ENCODE peak calls at places on chromosomes 13 and 19, in ten cellular contexts. R is adrenal gland, Z is AG09309, U is osteoblast, V is progenitor cell of endocrine pancreas, M is thoracic aorta, P is fibroblast of mammary gland, E is psoas muscle, F is SK-N-SH, O is upper lobe of right lung. G is an unnamed sample.

GRCh38 chr19:50268046-50268445 is 61.1 kb downstream of the KCNC3 start:
- DNase-seq in R (no peak), Z (no peak), U (peak; percentile 8), V (no peak), M (no peak), P (peak; percentile 2), E (no peak), F (no peak), O (no peak), G (no peak)

GRCh38 chr13:31452525-31452924 is 252.8 kb downstream of the B3GLCT start:
- DNase-seq in R (no peak), Z (no peak), U (no peak), V (no peak), M (no peak), P (no peak), E (no peak), F (no peak), O (no peak), G (no peak)

GRCh38 chr19:43625918-43626579 is 6.6 kb upstream of the ZNF428 start:
- DNase-seq in R (no peak), Z (no peak), U (peak; percentile 62), V (no peak), M (no peak), P (peak; percentile 50), E (no peak), F (peak; percentile 73), O (no peak), G (no peak)

GRCh38 chr19:37932985-37933953 is 26.3 kb downstream of the SIPA1L3 start:
- DNase-seq in R (no peak), Z (no peak), U (peak; percentile 90), V (no peak), M (no peak), P (peak; percentile 48), E (peak; percentile 24), F (peak; percentile 35), O (no peak), G (peak; percentile 53)

GRCh38 chr19:13072206-13072898 is 30.3 kb downstream of the LYL1 start:
- DNase-seq in R (no peak), Z (no peak), U (no peak), V (no peak), M (no peak), P (no peak), E (no peak), F (no peak), O (no peak), G (no peak)

GRCh38 chr13:113187905-113188595 is 20.4 kb downstream of the PCID2 start:
- DNase-seq in R (peak; percentile 48), Z (no peak), U (no peak), V (no peak), M (no peak), P (no peak), E (no peak), F (no peak), O (no peak), G (no peak)

GRCh38 chr13:50153888-50154287 is 138.6 kb downstream of the KCNRG start:
- DNase-seq in R (no peak), Z (no peak), U (no peak), V (no peak), M (no peak), P (no peak), E (no peak), F (no peak), O (no peak), G (no peak)

GRCh38 chr13:61339054-61339621 is 76.5 kb downstream of the PCDH20 start:
- DNase-seq in R (no peak), Z (no peak), U (no peak), V (no peak), M (no peak), P (no peak), E (no peak), F (no peak), O (no peak), G (no peak)

GRCh38 chr13:18962168-18962734 is 219.4 kb downstream of the TUBA3C start:
- DNase-seq in R (no peak), Z (no peak), U (peak; percentile 26), V (no peak), M (no peak), P (no peak), E (no peak), F (no peak), O (no peak), G (no peak)

GRCh38 chr19:1624458-1624857 is 19.2 kb upstream of the UQCR11 start:
- DNase-seq in R (peak; percentile 70), Z (no peak), U (peak; percentile 97), V (peak; percentile 42), M (no peak), P (peak; percentile 66), E (no peak), F (peak; percentile 88), O (no peak), G (peak; percentile 61)
- TF ChIP-seq CTCF in R (peak; percentile 23), Z (peak; percentile 59), U (peak; percentile 66), V (peak; percentile 67), M (peak; percentile 52), P (peak; percentile 71), E (peak; percentile 50), F (peak; percentile 71), O (peak; percentile 57), G (peak; percentile 72)

GRCh38 chr19:48950830-48951519 is 3.7 kb upstream of the BAX start:
- DNase-seq in R (no peak), Z (no peak), U (peak; percentile 61), V (no peak), M (no peak), P (no peak), E (no peak), F (no peak), O (no peak), G (no peak)
- TF ChIP-seq CTCF in R (no peak), Z (no peak), U (no peak), V (no peak), M (no peak), P (no peak), E (no peak), F (no peak), O (no peak), G (no peak)

DNA sequence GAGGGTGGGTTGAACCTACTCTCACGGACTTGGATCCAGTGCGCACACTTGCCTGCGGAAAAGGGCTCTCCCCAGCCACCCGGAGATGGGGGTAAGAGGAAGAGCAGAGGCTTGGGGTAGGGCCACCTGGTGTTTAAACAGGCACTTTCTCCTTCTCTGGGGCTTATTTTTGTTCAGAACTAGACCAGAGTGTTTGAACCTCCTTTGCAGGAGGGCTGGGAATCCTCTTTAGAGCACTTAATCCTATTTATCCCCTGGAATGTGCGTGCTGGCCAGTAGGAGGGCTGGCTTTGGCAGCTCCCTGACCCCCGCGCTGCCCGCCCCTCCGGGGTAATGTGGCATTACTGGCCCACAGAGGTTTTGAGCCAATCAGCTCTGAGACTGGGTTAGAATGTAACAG is 2.0 kb downstream of the RGS9BP start:
- DNase-seq in R (no peak), Z (no peak), U (no peak), V (no peak), M (no peak), P (no peak), E (no peak), F (no peak), O (no peak), G (no peak)
- TF ChIP-seq CTCF in R (no peak), Z (no peak), U (no peak), V (no peak), M (no peak), P (no peak), E (no peak), F (no peak), O (no peak), G (no peak)

GRCh38 chr13:28530729-28531194 is 35.8 kb upstream of the FLT1 start:
- DNase-seq in R (no peak), Z (no peak), U (peak; percentile 79), V (no peak), M (no peak), P (peak; percentile 25), E (no peak), F (no peak), O (no peak), G (no peak)
- TF ChIP-seq CTCF in R (no peak), Z (peak; percentile 41), U (peak; percentile 25), V (no peak), M (no peak), P (peak; percentile 11), E (no peak), F (no peak), O (no peak), G (no peak)

DNA sequence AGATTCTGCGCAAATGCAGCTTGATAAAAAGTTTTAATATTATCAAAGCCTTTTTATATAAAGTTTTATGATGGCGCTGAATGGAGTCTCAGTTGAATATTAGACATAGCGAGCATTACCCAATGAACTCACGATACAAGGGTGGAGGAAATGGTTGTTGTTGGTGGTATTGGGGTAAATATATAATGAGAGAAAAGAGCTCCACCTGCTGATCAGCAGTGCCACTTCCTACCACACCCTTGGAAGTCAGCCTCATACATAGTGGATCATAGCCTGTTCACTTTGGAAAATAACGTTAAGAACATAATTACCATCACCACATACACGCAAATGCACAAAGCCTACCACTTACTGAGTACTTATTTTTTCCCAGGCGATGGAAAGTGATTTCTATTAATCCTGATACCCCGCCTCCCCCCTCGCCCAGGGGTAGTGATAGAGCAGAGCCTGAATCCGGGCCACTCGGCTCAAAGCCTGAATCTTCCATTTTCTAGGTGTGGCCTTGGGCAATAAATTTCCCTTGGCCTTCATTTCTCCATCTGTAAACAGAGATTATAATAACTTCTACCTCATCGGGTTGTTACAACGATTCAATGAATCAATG is 358.3 kb downstream of the KLF5 start:
- DNase-seq in R (no peak), Z (no peak), U (peak; percentile 39), V (no peak), M (no peak), P (peak; percentile 13), E (no peak), F (peak; percentile 9), O (no peak), G (no peak)
- TF ChIP-seq CTCF in R (no peak), Z (peak; percentile 37), U (peak; percentile 12), V (no peak), M (no peak), P (peak; percentile 16), E (no peak), F (peak; percentile 36), O (peak; percentile 7), G (no peak)

GRCh38 chr13:45728759-45729158 is 26.6 kb downstream of the CBY2 start:
- DNase-seq in R (no peak), Z (no peak), U (no peak), V (no peak), M (no peak), P (no peak), E (no peak), F (no peak), O (no peak), G (no peak)
- TF ChIP-seq CTCF in R (no peak), Z (peak; percentile 25), U (peak; percentile 30), V (peak; percentile 65), M (no peak), P (peak; percentile 3), E (no peak), F (peak; percentile 30), O (no peak), G (no peak)

G was measured in CD14-positive monocyte.